ENCODE peak calls at places on chromosomes 6 and 20, in four cellular contexts. M, B, G and I are unnamed samples. For H3K9me3, the result is how much of the 10 kb centered on the place peaks cover.

GRCh38 chr6:142469220-142469619 is 167.4 kb downstream of the ADGRG6 start:
- DNase-seq in M (no peak), G (no peak), B (no peak), I (no peak)

GRCh38 chr6:77455271-77455670 is 8.0 kb downstream of the HTR1B start:
- DNase-seq in B (no peak), M (no peak), G (no peak), I (no peak)

GRCh38 chr20:46640044-46640443 is 11.2 kb downstream of the SLC13A3 start:
- DNase-seq in M (no peak), G (no peak), B (no peak), I (no peak)

GRCh38 chr6:84671188-84671587 is 93.2 kb downstream of the TBX18 start:
- DNase-seq in M (no peak), G (no peak), B (no peak), I (no peak)

GRCh38 chr20:48686238-48687096 is 141.3 kb downstream of the PREX1 start:
- DNase-seq in G (peak), M (no peak), B (no peak), I (no peak)

GRCh38 chr6:142819603-142820335 is 125.2 kb downstream of the HIVEP2 start:
- DNase-seq in M (no peak), G (no peak), B (no peak), I (peak)

GRCh38 chr6:53979468-53980067 is 131.7 kb upstream of the MLIP start:
- DNase-seq in B (no peak), G (no peak), M (peak), I (no peak)

GRCh38 chr6:142935553-142936517 is 9.1 kb downstream of the HIVEP2 start:
- DNase-seq in B (no peak), M (no peak), G (no peak), I (no peak)

GRCh38 chr6:161228911-161229591 is 44.8 kb downstream of the AGPAT4 start:
- DNase-seq in M (no peak), G (no peak), B (no peak), I (peak)

GRCh38 chr6:3848925-3849605 is at the start of gene FAM50B:
- DNase-seq in G (peak), M (peak), B (peak), I (peak)

GRCh38 chr6:166614589-166614988 is 12.5 kb downstream of the RPS6KA2 start:
- DNase-seq in G (no peak), M (no peak), B (no peak), I (no peak)

GRCh38 chr6:39301606-39302005 is 12.6 kb downstream of the KCNK17 start:
- DNase-seq in G (no peak), B (no peak), M (no peak), I (no peak)

GRCh38 chr6:45724511-45724910 is 291.1 kb downstream of the CLIC5 start:
- DNase-seq in G (peak), B (no peak), M (no peak), I (no peak)

GRCh38 chr6:112503210-112503609 is 156.1 kb downstream of the RFPL4B start:
- DNase-seq in M (no peak), B (no peak), G (no peak), I (no peak)

GRCh38 chr6:142855877-142856606 is 88.9 kb downstream of the HIVEP2 start:
- DNase-seq in G (no peak), B (no peak), M (no peak), I (peak)

GRCh38 chr6:146590492-146590891 is 8.3 kb upstream of the ADGB start:
- DNase-seq in G (no peak), M (no peak), B (no peak), I (no peak)

GRCh38 chr6:115728171-115728570 is 332.5 kb downstream of the FRK start:
- DNase-seq in M (no peak), G (no peak), B (no peak), I (no peak)

GRCh38 chr6:112218563-112218962 is 35.8 kb downstream of the LAMA4 start:
- DNase-seq in B (peak), M (peak), G (peak), I (no peak)

GRCh38 chr20:49916146-49917002 is 1.0 kb upstream of the SPATA2 start:
- DNase-seq in B (no peak), M (no peak), G (no peak), I (no peak)

GRCh38 chr20:44501448-44501847 is 20.4 kb downstream of the SERINC3 start:
- DNase-seq in B (no peak), M (no peak), G (no peak), I (no peak)
- H3K27ac ChIP-seq in B (no peak), M (no peak), G (peak), I (no peak)

GRCh38 chr20:29744071-29744470 is 1513.4 kb upstream of the DEFB115 start:
- DNase-seq in B (no peak), G (no peak), M (no peak), I (no peak)
- H3K9me3 ChIP-seq in B (half or more), G (under half), M (under half), I (under half)

DNA sequence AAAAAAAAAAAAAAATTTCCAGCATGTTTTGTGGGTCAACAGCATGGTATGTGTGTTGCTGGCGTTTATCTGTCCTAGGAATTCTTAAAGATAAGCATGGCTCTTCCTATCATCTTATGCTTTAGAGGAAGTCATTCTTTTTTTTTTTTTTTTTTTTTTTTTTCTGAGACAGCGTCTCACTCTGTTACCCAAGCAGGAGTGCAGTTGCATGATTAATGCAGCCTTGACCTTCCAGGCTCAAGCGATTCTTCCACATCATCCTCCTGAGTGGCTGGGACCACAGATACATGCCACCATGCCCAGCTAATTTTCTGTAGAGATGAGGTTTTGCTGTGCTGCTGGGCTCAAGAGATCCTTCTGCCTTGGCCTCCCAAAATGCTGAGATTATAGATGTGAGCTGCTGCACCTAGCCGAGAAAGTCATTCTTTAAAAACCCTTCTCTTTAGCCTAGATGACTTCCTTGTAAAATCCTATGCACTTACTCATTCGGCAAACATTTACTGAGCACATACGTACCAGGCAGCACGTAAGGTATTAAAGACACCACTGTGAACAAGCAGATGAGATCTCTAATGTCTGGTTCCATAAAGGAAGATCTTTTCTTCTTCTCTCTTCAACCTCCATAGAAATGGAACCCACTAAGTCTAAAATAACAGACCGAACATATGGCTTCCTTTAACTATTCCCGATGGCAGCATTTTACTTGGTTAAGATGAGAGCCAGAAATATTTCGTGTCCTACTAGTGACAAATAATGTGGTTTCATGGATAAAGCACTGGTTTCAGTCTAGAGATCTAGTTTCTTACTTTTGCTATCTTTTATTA is 122.4 kb downstream of the RIN2 start:
- DNase-seq in M (no peak), B (no peak), G (no peak), I (no peak)
- H3K27ac ChIP-seq in M (no peak), B (no peak), G (no peak), I (no peak)

GRCh38 chr6:4861564-4861963 is 85.4 kb downstream of the CDYL start:
- DNase-seq in B (no peak), G (no peak), M (no peak), I (no peak)

GRCh38 chr6:4860387-4860786 is 84.2 kb downstream of the CDYL start:
- DNase-seq in G (no peak), M (no peak), B (no peak), I (no peak)

GRCh38 chr6:4864534-4864933 is 88.3 kb downstream of the CDYL start:
- DNase-seq in G (no peak), B (no peak), M (no peak), I (no peak)
- H3K9me3 ChIP-seq in G (half or more), B (half or more), M (under half), I (under half)

GRCh38 chr6:158817298-158818007 is 1.7 kb downstream of the EZR start:
- DNase-seq in M (peak), B (no peak), G (peak), I (no peak)
- H3K27ac ChIP-seq in M (peak), B (peak), G (peak), I (peak)